ENCODE peak calls at places on chromosomes 12 and 14, in seven cellular contexts. One of them, this sample, is unnamed.

GRCh38 chr12:32901553-32901952 is 5.0 kb upstream of the PKP2 start:
- DNase-seq in naive thymus-derived CD4-positive, alpha-beta T cell: no peak
- DNase-seq in pancreas: no peak
- DNase-seq in Peyer's patch: no peak
- DNase-seq in cardiac muscle cell: no peak
- DNase-seq in aorta: no peak
- DNase-seq in CD4-positive, alpha-beta T cell: no peak
- DNase-seq in this sample: no peak

GRCh38 chr14:50417853-50418252 is 21.2 kb upstream of the CDKL1 start:
- DNase-seq in naive thymus-derived CD4-positive, alpha-beta T cell: no peak
- DNase-seq in CD4-positive, alpha-beta T cell: no peak
- DNase-seq in pancreas: no peak
- DNase-seq in aorta: no peak
- DNase-seq in Peyer's patch: no peak
- DNase-seq in cardiac muscle cell: no peak
- DNase-seq in this sample: no peak

GRCh38 chr12:112936927-112937326 is 1.3 kb upstream of the OAS3 start:
- DNase-seq in aorta: no peak
- DNase-seq in CD4-positive, alpha-beta T cell: no peak
- DNase-seq in cardiac muscle cell: no peak
- DNase-seq in Peyer's patch: no peak
- DNase-seq in pancreas: no peak
- DNase-seq in naive thymus-derived CD4-positive, alpha-beta T cell: no peak
- DNase-seq in this sample: no peak

GRCh38 chr12:61367281-61367785 is 892.9 kb upstream of the USP15 start:
- DNase-seq in aorta: no peak
- DNase-seq in Peyer's patch: no peak
- DNase-seq in CD4-positive, alpha-beta T cell: no peak
- DNase-seq in cardiac muscle cell: no peak
- DNase-seq in pancreas: no peak
- DNase-seq in naive thymus-derived CD4-positive, alpha-beta T cell: no peak
- DNase-seq in this sample: no peak

GRCh38 chr14:100531591-100532121 is 55.6 kb downstream of the BEGAIN start:
- DNase-seq in CD4-positive, alpha-beta T cell: no peak
- DNase-seq in naive thymus-derived CD4-positive, alpha-beta T cell: no peak
- DNase-seq in aorta: peak
- DNase-seq in pancreas: peak
- DNase-seq in cardiac muscle cell: no peak
- DNase-seq in Peyer's patch: peak
- DNase-seq in this sample: no peak

GRCh38 chr14:87944987-87945604 is 47.9 kb downstream of the GALC start:
- DNase-seq in cardiac muscle cell: peak
- DNase-seq in naive thymus-derived CD4-positive, alpha-beta T cell: peak
- DNase-seq in Peyer's patch: no peak
- DNase-seq in CD4-positive, alpha-beta T cell: no peak
- DNase-seq in aorta: no peak
- DNase-seq in pancreas: no peak
- DNase-seq in this sample: no peak

GRCh38 chr14:50410921-50411320 is 14.2 kb upstream of the CDKL1 start:
- DNase-seq in cardiac muscle cell: no peak
- DNase-seq in aorta: no peak
- DNase-seq in pancreas: no peak
- DNase-seq in Peyer's patch: no peak
- DNase-seq in naive thymus-derived CD4-positive, alpha-beta T cell: no peak
- DNase-seq in CD4-positive, alpha-beta T cell: no peak
- DNase-seq in this sample: no peak

GRCh38 chr14:38291681-38292459 is 36.0 kb upstream of the CLEC14A start:
- DNase-seq in aorta: no peak
- DNase-seq in pancreas: no peak
- DNase-seq in cardiac muscle cell: no peak
- DNase-seq in Peyer's patch: no peak
- DNase-seq in CD4-positive, alpha-beta T cell: no peak
- DNase-seq in naive thymus-derived CD4-positive, alpha-beta T cell: no peak
- DNase-seq in this sample: no peak

GRCh38 chr12:55937956-55938355 is 7.0 kb downstream of the DGKA start:
- DNase-seq in cardiac muscle cell: no peak
- DNase-seq in naive thymus-derived CD4-positive, alpha-beta T cell: no peak
- DNase-seq in pancreas: no peak
- DNase-seq in aorta: no peak
- DNase-seq in Peyer's patch: no peak
- DNase-seq in CD4-positive, alpha-beta T cell: no peak
- DNase-seq in this sample: no peak

GRCh38 chr14:91352101-91352500 is 65.5 kb downstream of the CCDC88C start:
- DNase-seq in aorta: no peak
- DNase-seq in cardiac muscle cell: no peak
- DNase-seq in CD4-positive, alpha-beta T cell: no peak
- DNase-seq in Peyer's patch: no peak
- DNase-seq in pancreas: no peak
- DNase-seq in naive thymus-derived CD4-positive, alpha-beta T cell: no peak
- DNase-seq in this sample: no peak

GRCh38 chr12:11408096-11408495 is 12.7 kb upstream of the PRB2 start:
- DNase-seq in pancreas: no peak
- DNase-seq in aorta: no peak
- DNase-seq in naive thymus-derived CD4-positive, alpha-beta T cell: no peak
- DNase-seq in cardiac muscle cell: no peak
- DNase-seq in Peyer's patch: no peak
- DNase-seq in CD4-positive, alpha-beta T cell: no peak
- DNase-seq in this sample: no peak

GRCh38 chr12:84091642-84092041 is 821.0 kb downstream of the SLC6A15 start:
- DNase-seq in aorta: no peak
- DNase-seq in pancreas: no peak
- DNase-seq in cardiac muscle cell: no peak
- DNase-seq in CD4-positive, alpha-beta T cell: no peak
- DNase-seq in naive thymus-derived CD4-positive, alpha-beta T cell: no peak
- DNase-seq in Peyer's patch: no peak
- DNase-seq in this sample: no peak

GRCh38 chr12:124457287-124458219 is 109.9 kb downstream of the NCOR2 start:
- DNase-seq in CD4-positive, alpha-beta T cell: peak
- DNase-seq in naive thymus-derived CD4-positive, alpha-beta T cell: peak
- DNase-seq in Peyer's patch: peak
- DNase-seq in aorta: peak
- DNase-seq in pancreas: no peak
- DNase-seq in cardiac muscle cell: no peak
- DNase-seq in this sample: peak

GRCh38 chr12:32504626-32505025 is 105.3 kb downstream of the FGD4 start:
- DNase-seq in naive thymus-derived CD4-positive, alpha-beta T cell: no peak
- DNase-seq in Peyer's patch: no peak
- DNase-seq in pancreas: no peak
- DNase-seq in aorta: no peak
- DNase-seq in CD4-positive, alpha-beta T cell: no peak
- DNase-seq in cardiac muscle cell: no peak
- DNase-seq in this sample: no peak

GRCh38 chr12:85866929-85867776 is 6.9 kb upstream of the NTS start:
- DNase-seq in Peyer's patch: no peak
- DNase-seq in naive thymus-derived CD4-positive, alpha-beta T cell: no peak
- DNase-seq in CD4-positive, alpha-beta T cell: no peak
- DNase-seq in aorta: no peak
- DNase-seq in pancreas: no peak
- DNase-seq in cardiac muscle cell: peak
- DNase-seq in this sample: no peak

DNA sequence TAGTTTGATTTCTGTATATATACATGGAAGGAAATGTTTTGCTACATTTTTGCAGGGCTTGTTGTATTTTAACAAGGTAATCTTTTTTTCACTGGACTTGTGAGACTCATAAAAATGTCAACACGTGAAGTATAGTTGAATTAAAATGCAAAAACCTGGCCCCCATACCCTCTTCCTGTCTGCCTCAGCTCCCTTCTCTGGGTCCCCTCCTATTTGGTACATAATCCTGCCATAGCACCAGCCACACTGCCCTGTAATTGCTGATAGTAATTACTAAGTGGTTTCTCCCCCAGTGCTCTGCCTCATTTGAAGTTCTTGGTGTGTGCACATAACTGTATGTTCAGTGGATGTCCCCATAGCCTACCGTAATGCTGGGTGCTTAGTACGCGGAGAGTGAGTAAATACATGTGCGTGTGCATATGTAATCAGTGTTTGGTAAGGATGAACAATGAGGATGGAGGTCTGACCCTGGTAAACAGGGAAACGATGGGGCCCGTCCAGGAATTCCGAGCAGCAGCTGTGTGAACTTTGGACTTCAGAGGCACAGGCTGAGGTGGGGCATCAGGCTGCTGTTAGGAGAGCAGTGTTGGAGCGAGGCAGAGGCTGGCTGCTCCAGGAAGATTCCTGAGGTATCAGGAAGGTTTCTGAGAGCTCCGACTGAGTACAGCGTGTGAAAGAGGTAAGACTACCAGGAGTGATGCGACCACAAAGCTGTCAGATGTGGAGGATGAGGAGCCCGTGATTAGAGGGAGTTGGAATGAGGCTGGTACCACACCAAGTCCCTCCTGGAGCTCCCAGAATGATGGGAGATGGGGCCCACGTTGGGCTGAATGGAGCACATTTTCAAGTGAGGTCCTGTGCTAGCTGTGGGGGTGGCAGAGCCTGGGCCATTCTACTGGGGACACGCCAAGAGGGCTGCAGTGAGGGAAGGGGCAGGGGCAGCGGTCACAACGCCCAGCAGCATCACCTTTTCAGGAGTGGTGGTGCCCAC is 106.8 kb downstream of the PELI2 start:
- DNase-seq in CD4-positive, alpha-beta T cell: no peak
- DNase-seq in cardiac muscle cell: no peak
- DNase-seq in aorta: no peak
- DNase-seq in Peyer's patch: no peak
- DNase-seq in naive thymus-derived CD4-positive, alpha-beta T cell: no peak
- DNase-seq in pancreas: peak
- DNase-seq in this sample: no peak
- H3K27ac ChIP-seq in CD4-positive, alpha-beta T cell: no peak
- H3K27ac ChIP-seq in cardiac muscle cell: no peak
- H3K27ac ChIP-seq in aorta: no peak
- H3K27ac ChIP-seq in Peyer's patch: no peak
- H3K27ac ChIP-seq in naive thymus-derived CD4-positive, alpha-beta T cell: no peak
- H3K27ac ChIP-seq in pancreas: peak
- H3K27ac ChIP-seq in this sample: no peak

GRCh38 chr12:30679250-30679649 is 16.4 kb downstream of the IPO8 start:
- DNase-seq in Peyer's patch: no peak
- DNase-seq in CD4-positive, alpha-beta T cell: no peak
- DNase-seq in cardiac muscle cell: no peak
- DNase-seq in pancreas: no peak
- DNase-seq in aorta: no peak
- DNase-seq in naive thymus-derived CD4-positive, alpha-beta T cell: no peak
- DNase-seq in this sample: no peak
- H3K27ac ChIP-seq in Peyer's patch: no peak
- H3K27ac ChIP-seq in CD4-positive, alpha-beta T cell: no peak
- H3K27ac ChIP-seq in cardiac muscle cell: no peak
- H3K27ac ChIP-seq in pancreas: no peak
- H3K27ac ChIP-seq in aorta: no peak
- H3K27ac ChIP-seq in naive thymus-derived CD4-positive, alpha-beta T cell: no peak
- H3K27ac ChIP-seq in this sample: no peak

GRCh38 chr14:23929131-23929530 is 24.4 kb upstream of the DHRS4 start:
- DNase-seq in naive thymus-derived CD4-positive, alpha-beta T cell: no peak
- DNase-seq in Peyer's patch: no peak
- DNase-seq in cardiac muscle cell: no peak
- DNase-seq in aorta: no peak
- DNase-seq in pancreas: no peak
- DNase-seq in CD4-positive, alpha-beta T cell: no peak
- DNase-seq in this sample: no peak

GRCh38 chr14:23932639-23933038 is 20.9 kb upstream of the DHRS4 start:
- DNase-seq in Peyer's patch: no peak
- DNase-seq in naive thymus-derived CD4-positive, alpha-beta T cell: no peak
- DNase-seq in aorta: no peak
- DNase-seq in cardiac muscle cell: no peak
- DNase-seq in CD4-positive, alpha-beta T cell: no peak
- DNase-seq in pancreas: no peak
- DNase-seq in this sample: no peak

GRCh38 chr14:23929822-23930294 is 23.7 kb upstream of the DHRS4 start:
- DNase-seq in Peyer's patch: peak
- DNase-seq in CD4-positive, alpha-beta T cell: peak
- DNase-seq in naive thymus-derived CD4-positive, alpha-beta T cell: peak
- DNase-seq in aorta: peak
- DNase-seq in pancreas: peak
- DNase-seq in cardiac muscle cell: peak
- DNase-seq in this sample: no peak

GRCh38 chr14:23931705-23932314 is 21.8 kb upstream of the DHRS4 start:
- DNase-seq in pancreas: no peak
- DNase-seq in CD4-positive, alpha-beta T cell: no peak
- DNase-seq in aorta: no peak
- DNase-seq in naive thymus-derived CD4-positive, alpha-beta T cell: no peak
- DNase-seq in cardiac muscle cell: no peak
- DNase-seq in Peyer's patch: no peak
- DNase-seq in this sample: no peak

GRCh38 chr14:23930742-23931141 is 22.8 kb upstream of the DHRS4 start:
- DNase-seq in aorta: no peak
- DNase-seq in naive thymus-derived CD4-positive, alpha-beta T cell: no peak
- DNase-seq in Peyer's patch: no peak
- DNase-seq in pancreas: no peak
- DNase-seq in CD4-positive, alpha-beta T cell: no peak
- DNase-seq in cardiac muscle cell: no peak
- DNase-seq in this sample: no peak
- H3K27ac ChIP-seq in aorta: no peak
- H3K27ac ChIP-seq in naive thymus-derived CD4-positive, alpha-beta T cell: no peak
- H3K27ac ChIP-seq in Peyer's patch: no peak
- H3K27ac ChIP-seq in pancreas: no peak
- H3K27ac ChIP-seq in CD4-positive, alpha-beta T cell: no peak
- H3K27ac ChIP-seq in cardiac muscle cell: no peak
- H3K27ac ChIP-seq in this sample: no peak

GRCh38 chr12:96300064-96300463 is 100.2 kb downstream of the CDK17 start:
- DNase-seq in cardiac muscle cell: no peak
- DNase-seq in naive thymus-derived CD4-positive, alpha-beta T cell: no peak
- DNase-seq in aorta: no peak
- DNase-seq in Peyer's patch: no peak
- DNase-seq in CD4-positive, alpha-beta T cell: no peak
- DNase-seq in pancreas: no peak
- DNase-seq in this sample: no peak

GRCh38 chr12:96303656-96304055 is 96.6 kb downstream of the CDK17 start:
- DNase-seq in Peyer's patch: no peak
- DNase-seq in naive thymus-derived CD4-positive, alpha-beta T cell: no peak
- DNase-seq in pancreas: no peak
- DNase-seq in aorta: no peak
- DNase-seq in cardiac muscle cell: no peak
- DNase-seq in CD4-positive, alpha-beta T cell: no peak
- DNase-seq in this sample: no peak

GRCh38 chr12:96301732-96302131 is 98.5 kb downstream of the CDK17 start:
- DNase-seq in aorta: no peak
- DNase-seq in cardiac muscle cell: no peak
- DNase-seq in Peyer's patch: no peak
- DNase-seq in CD4-positive, alpha-beta T cell: no peak
- DNase-seq in pancreas: no peak
- DNase-seq in naive thymus-derived CD4-positive, alpha-beta T cell: no peak
- DNase-seq in this sample: no peak

GRCh38 chr12:96305665-96306064 is 94.6 kb downstream of the CDK17 start:
- DNase-seq in pancreas: no peak
- DNase-seq in cardiac muscle cell: no peak
- DNase-seq in CD4-positive, alpha-beta T cell: no peak
- DNase-seq in naive thymus-derived CD4-positive, alpha-beta T cell: no peak
- DNase-seq in Peyer's patch: no peak
- DNase-seq in aorta: no peak
- DNase-seq in this sample: no peak

DNA sequence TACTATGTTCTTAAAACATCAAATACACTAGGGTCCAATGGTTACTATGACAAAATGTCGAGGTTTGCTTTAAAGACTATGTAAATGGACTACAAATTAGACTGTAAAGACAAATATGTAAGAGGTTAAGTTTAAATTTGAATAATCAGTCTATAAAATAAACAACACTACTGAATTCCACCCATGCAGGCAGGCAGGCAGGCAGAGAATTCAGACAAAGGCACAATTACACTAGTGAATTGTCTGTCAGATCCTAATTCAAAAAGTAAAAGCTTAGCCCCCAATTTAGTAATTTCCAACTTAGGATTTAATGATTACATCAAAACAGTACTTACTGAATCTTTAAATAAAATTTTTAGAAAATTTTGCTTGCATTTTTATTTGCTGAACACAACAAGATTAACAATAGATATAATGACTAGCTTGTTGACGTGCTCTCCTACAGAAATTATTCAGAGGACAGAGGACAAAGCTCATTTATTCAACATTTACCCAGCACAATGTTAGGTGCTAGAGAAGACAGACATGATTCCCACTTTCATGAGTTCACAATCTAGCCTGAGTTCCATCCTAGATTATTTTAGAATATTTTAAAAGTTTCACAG is 97.4 kb downstream of the CDK17 start:
- DNase-seq in aorta: no peak
- DNase-seq in pancreas: no peak
- DNase-seq in cardiac muscle cell: no peak
- DNase-seq in CD4-positive, alpha-beta T cell: no peak
- DNase-seq in naive thymus-derived CD4-positive, alpha-beta T cell: no peak
- DNase-seq in Peyer's patch: no peak
- DNase-seq in this sample: no peak
- H3K27ac ChIP-seq in aorta: no peak
- H3K27ac ChIP-seq in pancreas: no peak
- H3K27ac ChIP-seq in cardiac muscle cell: no peak
- H3K27ac ChIP-seq in CD4-positive, alpha-beta T cell: no peak
- H3K27ac ChIP-seq in naive thymus-derived CD4-positive, alpha-beta T cell: no peak
- H3K27ac ChIP-seq in Peyer's patch: no peak
- H3K27ac ChIP-seq in this sample: peak

This sample was measured in substantia nigra.